ENCODE peak calls at places on chromosomes 6 and 20, in four cellular contexts. One of them, this sample, is unnamed.

GRCh38 chr6:159132664-159133063 is 36.5 kb upstream of the FNDC1 start:
- DNase-seq in HepG2: no peak
- DNase-seq in K562: no peak
- DNase-seq in SK-N-SH: no peak
- DNase-seq in this sample: no peak

GRCh38 chr6:106184629-106185028 is 98.5 kb downstream of the PRDM1 start:
- DNase-seq in SK-N-SH: no peak
- DNase-seq in HepG2: no peak
- DNase-seq in K562: no peak
- DNase-seq in this sample: no peak

GRCh38 chr20:382291-383115 is 1.9 kb downstream of the TRIB3 start:
- DNase-seq in K562: no peak
- DNase-seq in HepG2: no peak
- DNase-seq in SK-N-SH: no peak
- DNase-seq in this sample: no peak

GRCh38 chr20:53901064-53901463 is 169.3 kb downstream of the BCAS1 start:
- DNase-seq in HepG2: no peak
- DNase-seq in SK-N-SH: no peak
- DNase-seq in K562: no peak
- DNase-seq in this sample: no peak

GRCh38 chr20:63138855-63139341 is 77.0 kb downstream of the YTHDF1 start:
- DNase-seq in SK-N-SH: no peak
- DNase-seq in HepG2: no peak
- DNase-seq in K562: no peak
- DNase-seq in this sample: no peak

GRCh38 chr6:132960720-132961119 is 146.4 kb downstream of the RPS12 start:
- DNase-seq in HepG2: no peak
- DNase-seq in SK-N-SH: no peak
- DNase-seq in K562: no peak
- DNase-seq in this sample: no peak

GRCh38 chr6:136063095-136063494 is 187.0 kb downstream of the MTFR2 start:
- DNase-seq in SK-N-SH: no peak
- DNase-seq in K562: no peak
- DNase-seq in HepG2: no peak
- DNase-seq in this sample: no peak

GRCh38 chr6:135922170-135922569 is 70.7 kb downstream of the PDE7B start:
- DNase-seq in HepG2: no peak
- DNase-seq in K562: no peak
- DNase-seq in SK-N-SH: peak
- DNase-seq in this sample: no peak

GRCh38 chr20:50594591-50595432 is 84.6 kb downstream of the PTPN1 start:
- DNase-seq in K562: no peak
- DNase-seq in SK-N-SH: no peak
- DNase-seq in HepG2: no peak
- DNase-seq in this sample: peak

GRCh38 chr6:100846276-100846675 is 34.9 kb downstream of the ASCC3 start:
- DNase-seq in K562: no peak
- DNase-seq in SK-N-SH: no peak
- DNase-seq in HepG2: no peak
- DNase-seq in this sample: no peak

GRCh38 chr6:170459451-170459850 is 93.7 kb downstream of the PSMB1 start:
- DNase-seq in SK-N-SH: no peak
- DNase-seq in K562: no peak
- DNase-seq in HepG2: no peak
- DNase-seq in this sample: no peak

GRCh38 chr6:108492131-108492766 is 68.5 kb upstream of the FOXO3 start:
- DNase-seq in HepG2: peak
- DNase-seq in K562: peak
- DNase-seq in SK-N-SH: peak
- DNase-seq in this sample: peak

GRCh38 chr6:113699239-113699638 is 157.9 kb upstream of the MARCKS start:
- DNase-seq in SK-N-SH: no peak
- DNase-seq in HepG2: peak
- DNase-seq in K562: no peak
- DNase-seq in this sample: no peak

GRCh38 chr6:143621159-143621873 is 56.4 kb upstream of the PHACTR2 start:
- DNase-seq in SK-N-SH: no peak
- DNase-seq in K562: no peak
- DNase-seq in HepG2: no peak
- DNase-seq in this sample: no peak

GRCh38 chr6:26388014-26388413 is 5.1 kb downstream of the BTN2A2 start:
- DNase-seq in K562: no peak
- DNase-seq in HepG2: peak
- DNase-seq in SK-N-SH: no peak
- DNase-seq in this sample: no peak

GRCh38 chr6:90460067-90460466 is 126.8 kb downstream of the MAP3K7 start:
- DNase-seq in HepG2: no peak
- DNase-seq in K562: no peak
- DNase-seq in SK-N-SH: no peak
- DNase-seq in this sample: no peak

GRCh38 chr6:90459225-90459758 is 127.6 kb downstream of the MAP3K7 start:
- DNase-seq in HepG2: no peak
- DNase-seq in K562: no peak
- DNase-seq in SK-N-SH: no peak
- DNase-seq in this sample: no peak

GRCh38 chr6:90456001-90456400 is 130.9 kb downstream of the MAP3K7 start:
- DNase-seq in K562: no peak
- DNase-seq in SK-N-SH: peak
- DNase-seq in HepG2: no peak
- DNase-seq in this sample: no peak

GRCh38 chr6:90457867-90458259 is 129.0 kb downstream of the MAP3K7 start:
- DNase-seq in HepG2: no peak
- DNase-seq in K562: no peak
- DNase-seq in SK-N-SH: no peak
- DNase-seq in this sample: no peak

GRCh38 chr6:90458353-90459224 is 128.3 kb downstream of the MAP3K7 start:
- DNase-seq in SK-N-SH: no peak
- DNase-seq in K562: peak
- DNase-seq in HepG2: no peak
- DNase-seq in this sample: no peak
- TF ChIP-seq GABPA in SK-N-SH: no peak
- TF ChIP-seq GABPA in K562: peak
- TF ChIP-seq GABPA in HepG2: peak
- TF ChIP-seq GABPA in this sample: no peak

DNA sequence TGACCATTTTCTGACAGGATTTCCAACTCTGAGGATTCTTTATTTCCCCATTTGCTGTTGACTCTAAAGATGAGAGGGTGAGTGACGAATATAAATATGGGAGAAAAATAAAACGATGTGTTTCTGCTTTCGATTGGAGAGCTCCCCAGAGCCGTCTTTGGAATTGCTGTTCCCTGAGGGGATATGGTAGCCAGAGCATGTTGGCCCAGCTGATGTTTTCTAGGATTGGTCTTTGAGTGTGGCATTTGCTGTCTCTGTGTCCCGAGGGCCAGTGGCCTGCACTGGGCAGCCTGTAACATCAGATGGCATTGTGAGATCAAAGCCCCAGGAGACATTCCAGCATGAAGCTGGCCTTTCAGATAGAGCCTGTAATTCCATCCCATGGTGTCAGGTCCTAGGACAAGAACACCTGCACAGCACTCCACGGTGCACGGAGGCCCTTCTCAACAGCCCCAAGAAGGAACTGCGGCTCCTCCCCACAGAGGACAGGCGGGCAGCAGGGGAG is 26.7 kb downstream of the PKIG start:
- DNase-seq in SK-N-SH: peak
- DNase-seq in K562: no peak
- DNase-seq in HepG2: peak
- DNase-seq in this sample: no peak
- H3K4me3 ChIP-seq in SK-N-SH: no peak
- H3K4me3 ChIP-seq in K562: no peak
- H3K4me3 ChIP-seq in HepG2: peak
- H3K4me3 ChIP-seq in this sample: no peak

GRCh38 chr6:131636880-131637792 is at the start of gene ENPP3:
- DNase-seq in HepG2: peak
- DNase-seq in K562: peak
- DNase-seq in SK-N-SH: no peak
- DNase-seq in this sample: no peak
- TF ChIP-seq REST in HepG2: no peak
- TF ChIP-seq REST in K562: no peak
- TF ChIP-seq REST in SK-N-SH: no peak
- TF ChIP-seq REST in this sample: no peak

GRCh38 chr20:2867081-2867860 is 6.0 kb upstream of the PTPRA start:
- DNase-seq in HepG2: no peak
- DNase-seq in SK-N-SH: no peak
- DNase-seq in K562: no peak
- DNase-seq in this sample: no peak
- TF ChIP-seq GABPA in HepG2: no peak
- TF ChIP-seq GABPA in SK-N-SH: no peak
- TF ChIP-seq GABPA in K562: no peak
- TF ChIP-seq GABPA in this sample: no peak

DNA sequence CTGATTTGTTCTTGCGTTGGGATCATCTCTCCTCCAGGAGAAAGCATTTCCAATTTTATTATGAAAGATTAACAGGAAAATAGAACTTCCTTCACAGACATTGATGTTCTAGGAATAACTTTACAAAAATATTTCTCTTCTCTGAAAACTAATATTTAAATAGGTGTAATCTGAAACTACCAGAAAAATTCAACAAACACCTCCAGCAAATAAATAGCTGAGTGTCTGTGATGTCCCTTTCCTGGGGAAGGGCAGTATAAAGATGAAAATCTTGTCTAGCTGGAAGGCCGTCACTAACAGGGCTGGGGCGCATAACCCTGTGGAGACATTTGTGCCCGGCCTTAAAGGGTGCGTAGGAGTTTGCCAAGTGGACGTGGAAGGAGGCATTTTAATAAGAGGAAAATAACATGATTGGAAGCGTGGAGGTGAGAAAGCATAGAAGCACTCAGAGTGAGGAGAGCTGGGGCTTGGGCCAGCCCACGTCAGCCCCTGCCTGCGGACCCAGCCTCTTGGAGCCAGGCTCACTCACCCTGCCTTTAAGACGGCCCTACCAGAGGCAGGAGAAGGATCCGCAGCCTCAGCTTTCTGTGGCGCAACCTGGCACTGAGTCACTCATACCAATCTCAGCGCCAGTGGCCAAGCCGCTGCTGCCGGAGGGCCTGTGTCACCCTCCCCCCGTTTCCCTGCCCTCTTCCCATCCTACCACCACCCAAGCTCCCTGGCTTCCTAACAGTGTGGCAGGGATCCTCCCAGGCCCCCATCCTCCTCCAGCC is 284.9 kb downstream of the UST start:
- DNase-seq in K562: no peak
- DNase-seq in SK-N-SH: peak
- DNase-seq in HepG2: peak
- DNase-seq in this sample: no peak
- H3K4me3 ChIP-seq in K562: no peak
- H3K4me3 ChIP-seq in SK-N-SH: peak
- H3K4me3 ChIP-seq in HepG2: no peak
- H3K4me3 ChIP-seq in this sample: no peak

DNA sequence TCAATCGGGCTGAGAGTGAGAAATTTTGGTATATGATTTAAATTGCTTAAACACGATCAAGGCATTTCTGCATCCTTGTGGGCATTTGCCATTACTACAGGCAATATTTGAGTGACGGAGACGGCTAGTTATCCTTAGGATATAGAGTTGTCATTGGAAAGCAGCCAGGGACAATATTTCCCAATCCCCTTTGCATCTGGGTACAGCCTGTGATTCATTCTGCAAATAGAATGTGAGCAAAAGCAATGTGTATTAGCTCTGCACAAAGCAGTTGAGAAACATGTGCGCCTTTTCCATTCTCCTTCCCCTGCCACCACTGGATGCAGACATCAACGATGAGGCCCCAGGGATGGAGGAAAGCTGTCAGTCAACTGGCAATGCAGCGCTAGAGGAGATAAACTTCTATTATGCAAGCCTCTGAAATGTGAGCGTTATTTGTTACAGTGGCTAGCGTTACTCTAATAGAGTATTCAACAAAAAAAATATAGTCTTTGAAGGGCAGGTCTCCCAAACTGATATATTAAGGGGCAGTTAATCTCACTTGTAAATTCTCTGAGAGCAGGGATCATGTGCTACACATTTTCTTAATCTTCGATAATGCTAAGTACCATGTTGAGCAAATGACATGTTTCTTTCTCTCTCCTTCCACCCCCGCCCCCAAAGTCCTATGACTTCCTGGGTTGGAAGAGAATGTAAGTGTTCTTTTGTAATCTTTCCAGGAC is 37.1 kb upstream of the NCOA3 start:
- DNase-seq in K562: no peak
- DNase-seq in SK-N-SH: peak
- DNase-seq in HepG2: peak
- DNase-seq in this sample: peak
- TF ChIP-seq REST in K562: no peak
- TF ChIP-seq REST in SK-N-SH: no peak
- TF ChIP-seq REST in HepG2: no peak
- TF ChIP-seq REST in this sample: no peak

GRCh38 chr6:169048185-169048584 is 205.5 kb downstream of the THBS2 start:
- DNase-seq in SK-N-SH: no peak
- DNase-seq in HepG2: no peak
- DNase-seq in K562: no peak
- DNase-seq in this sample: no peak

GRCh38 chr6:169047345-169047744 is 206.3 kb downstream of the THBS2 start:
- DNase-seq in HepG2: no peak
- DNase-seq in SK-N-SH: no peak
- DNase-seq in K562: no peak
- DNase-seq in this sample: no peak

GRCh38 chr6:169045486-169045885 is 208.2 kb downstream of the THBS2 start:
- DNase-seq in HepG2: no peak
- DNase-seq in SK-N-SH: no peak
- DNase-seq in K562: no peak
- DNase-seq in this sample: no peak

GRCh38 chr6:169046021-169046420 is 207.6 kb downstream of the THBS2 start:
- DNase-seq in SK-N-SH: no peak
- DNase-seq in K562: no peak
- DNase-seq in HepG2: no peak
- DNase-seq in this sample: no peak

GRCh38 chr6:169046483-169047192 is 207.0 kb downstream of the THBS2 start:
- DNase-seq in SK-N-SH: no peak
- DNase-seq in HepG2: no peak
- DNase-seq in K562: no peak
- DNase-seq in this sample: no peak
- TF ChIP-seq GABPA in SK-N-SH: no peak
- TF ChIP-seq GABPA in HepG2: no peak
- TF ChIP-seq GABPA in K562: no peak
- TF ChIP-seq GABPA in this sample: no peak

DNA sequence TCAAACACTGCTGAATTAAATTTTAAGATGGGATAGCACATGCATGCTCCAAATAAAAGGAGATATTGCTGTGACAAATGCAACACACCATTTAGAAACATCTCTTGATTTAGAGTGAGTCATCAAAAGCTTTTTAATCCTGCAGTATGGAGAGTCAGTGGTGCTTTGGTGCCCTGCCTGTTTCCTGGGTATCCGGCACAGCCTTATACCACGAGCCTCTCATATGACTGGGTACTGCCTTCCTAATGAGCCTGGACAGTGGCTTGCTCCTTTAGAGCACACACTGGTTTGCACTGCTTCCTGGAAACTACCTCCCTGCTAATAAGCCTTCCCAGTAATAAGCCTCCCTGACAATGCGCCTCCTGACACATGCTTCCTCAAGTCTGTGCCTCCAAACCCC is 65.3 kb upstream of the KCNK16 start:
- DNase-seq in SK-N-SH: no peak
- DNase-seq in K562: no peak
- DNase-seq in HepG2: no peak
- DNase-seq in this sample: no peak
- H3K4me3 ChIP-seq in SK-N-SH: no peak
- H3K4me3 ChIP-seq in K562: no peak
- H3K4me3 ChIP-seq in HepG2: no peak
- H3K4me3 ChIP-seq in this sample: no peak

This sample was measured in HL-60.